ENCODE peak calls at places on chromosomes 7 and 10, in nine cellular contexts. One of them, this sample, is unnamed.

GRCh38 chr7:47681241-47681810 is 99.4 kb upstream of the TNS3 start:
- DNase-seq in hepatocyte: no peak
- DNase-seq in CD8-positive, alpha-beta T cell: no peak
- DNase-seq in heart right ventricle: no peak
- DNase-seq in AG09309: no peak
- DNase-seq in AG10803: no peak
- DNase-seq in OCI-LY7: no peak
- DNase-seq in CD4-positive, CD25-positive, alpha-beta regulatory T cell: no peak
- DNase-seq in upper lobe of right lung: no peak
- DNase-seq in this sample: no peak

GRCh38 chr7:157980774-157981173 is 606.8 kb downstream of the PTPRN2 start:
- DNase-seq in AG10803: no peak
- DNase-seq in heart right ventricle: no peak
- DNase-seq in CD4-positive, CD25-positive, alpha-beta regulatory T cell: no peak
- DNase-seq in AG09309: no peak
- DNase-seq in CD8-positive, alpha-beta T cell: no peak
- DNase-seq in OCI-LY7: no peak
- DNase-seq in upper lobe of right lung: peak; percentile 40
- DNase-seq in hepatocyte: no peak
- DNase-seq in this sample: no peak

GRCh38 chr7:23863209-23863798 is 153.3 kb downstream of the STK31 start:
- DNase-seq in AG10803: peak; percentile 18
- DNase-seq in heart right ventricle: no peak
- DNase-seq in AG09309: peak; percentile 4
- DNase-seq in CD8-positive, alpha-beta T cell: no peak
- DNase-seq in hepatocyte: peak; percentile 56
- DNase-seq in CD4-positive, CD25-positive, alpha-beta regulatory T cell: no peak
- DNase-seq in upper lobe of right lung: no peak
- DNase-seq in OCI-LY7: peak; percentile 17
- DNase-seq in this sample: peak; percentile 47

GRCh38 chr10:113297226-113297625 is 255.6 kb upstream of the HABP2 start:
- DNase-seq in AG09309: peak; percentile 3
- DNase-seq in upper lobe of right lung: no peak
- DNase-seq in hepatocyte: no peak
- DNase-seq in CD8-positive, alpha-beta T cell: no peak
- DNase-seq in CD4-positive, CD25-positive, alpha-beta regulatory T cell: no peak
- DNase-seq in heart right ventricle: no peak
- DNase-seq in OCI-LY7: no peak
- DNase-seq in AG10803: peak; percentile 87
- DNase-seq in this sample: no peak

GRCh38 chr7:21945374-21946227 is at the start of gene CDCA7L:
- DNase-seq in CD8-positive, alpha-beta T cell: peak; percentile 73
- DNase-seq in heart right ventricle: peak; percentile 67
- DNase-seq in AG09309: no peak
- DNase-seq in AG10803: peak; percentile 62
- DNase-seq in upper lobe of right lung: peak; percentile 92
- DNase-seq in OCI-LY7: peak; percentile 93
- DNase-seq in hepatocyte: peak; percentile 73
- DNase-seq in CD4-positive, CD25-positive, alpha-beta regulatory T cell: peak; percentile 62
- DNase-seq in this sample: peak; percentile 37

GRCh38 chr10:113020425-113020753 is 70.3 kb downstream of the TCF7L2 start:
- DNase-seq in AG09309: no peak
- DNase-seq in AG10803: no peak
- DNase-seq in heart right ventricle: no peak
- DNase-seq in hepatocyte: no peak
- DNase-seq in CD8-positive, alpha-beta T cell: no peak
- DNase-seq in upper lobe of right lung: no peak
- DNase-seq in OCI-LY7: no peak
- DNase-seq in CD4-positive, CD25-positive, alpha-beta regulatory T cell: no peak
- DNase-seq in this sample: no peak

GRCh38 chr7:103715376-103716110 is 269.5 kb upstream of the SLC26A5 start:
- DNase-seq in AG10803: no peak
- DNase-seq in upper lobe of right lung: no peak
- DNase-seq in CD8-positive, alpha-beta T cell: no peak
- DNase-seq in heart right ventricle: no peak
- DNase-seq in AG09309: no peak
- DNase-seq in OCI-LY7: no peak
- DNase-seq in hepatocyte: no peak
- DNase-seq in CD4-positive, CD25-positive, alpha-beta regulatory T cell: no peak
- DNase-seq in this sample: no peak

GRCh38 chr7:22814261-22815208 is 8.1 kb downstream of the TOMM7 start:
- DNase-seq in upper lobe of right lung: no peak
- DNase-seq in AG10803: peak; percentile 42
- DNase-seq in hepatocyte: no peak
- DNase-seq in heart right ventricle: no peak
- DNase-seq in AG09309: no peak
- DNase-seq in CD4-positive, CD25-positive, alpha-beta regulatory T cell: no peak
- DNase-seq in OCI-LY7: no peak
- DNase-seq in CD8-positive, alpha-beta T cell: no peak
- DNase-seq in this sample: peak; percentile 65

GRCh38 chr7:140645166-140645565 is 4.6 kb upstream of the DENND2A start:
- DNase-seq in OCI-LY7: no peak
- DNase-seq in AG09309: no peak
- DNase-seq in heart right ventricle: no peak
- DNase-seq in CD8-positive, alpha-beta T cell: no peak
- DNase-seq in CD4-positive, CD25-positive, alpha-beta regulatory T cell: no peak
- DNase-seq in upper lobe of right lung: peak; percentile 46
- DNase-seq in hepatocyte: no peak
- DNase-seq in AG10803: no peak
- DNase-seq in this sample: no peak

GRCh38 chr10:99433378-99434020 is 3.1 kb upstream of the GOT1 start:
- DNase-seq in hepatocyte: no peak
- DNase-seq in CD8-positive, alpha-beta T cell: no peak
- DNase-seq in AG09309: no peak
- DNase-seq in heart right ventricle: no peak
- DNase-seq in AG10803: no peak
- DNase-seq in OCI-LY7: no peak
- DNase-seq in CD4-positive, CD25-positive, alpha-beta regulatory T cell: no peak
- DNase-seq in upper lobe of right lung: no peak
- DNase-seq in this sample: no peak

GRCh38 chr7:89001306-89001705 is 205.8 kb upstream of the TEX47 start:
- DNase-seq in AG10803: no peak
- DNase-seq in CD4-positive, CD25-positive, alpha-beta regulatory T cell: no peak
- DNase-seq in upper lobe of right lung: no peak
- DNase-seq in heart right ventricle: no peak
- DNase-seq in CD8-positive, alpha-beta T cell: no peak
- DNase-seq in AG09309: no peak
- DNase-seq in hepatocyte: no peak
- DNase-seq in OCI-LY7: no peak
- DNase-seq in this sample: no peak

GRCh38 chr10:59340279-59340678 is 22.1 kb downstream of the FAM13C start:
- DNase-seq in AG09309: no peak
- DNase-seq in CD4-positive, CD25-positive, alpha-beta regulatory T cell: no peak
- DNase-seq in heart right ventricle: no peak
- DNase-seq in hepatocyte: no peak
- DNase-seq in CD8-positive, alpha-beta T cell: no peak
- DNase-seq in AG10803: no peak
- DNase-seq in upper lobe of right lung: no peak
- DNase-seq in OCI-LY7: no peak
- DNase-seq in this sample: no peak

GRCh38 chr7:3482147-3482921 is 181.3 kb downstream of the SDK1 start:
- DNase-seq in OCI-LY7: peak; percentile 23
- DNase-seq in AG09309: no peak
- DNase-seq in CD4-positive, CD25-positive, alpha-beta regulatory T cell: no peak
- DNase-seq in CD8-positive, alpha-beta T cell: no peak
- DNase-seq in upper lobe of right lung: no peak
- DNase-seq in heart right ventricle: no peak
- DNase-seq in hepatocyte: peak; percentile 58
- DNase-seq in AG10803: no peak
- DNase-seq in this sample: peak; percentile 13

GRCh38 chr7:45347804-45348203 is 190.2 kb downstream of the RAMP3 start:
- DNase-seq in AG10803: peak; percentile 47
- DNase-seq in AG09309: peak; percentile 37
- DNase-seq in CD4-positive, CD25-positive, alpha-beta regulatory T cell: no peak
- DNase-seq in OCI-LY7: no peak
- DNase-seq in hepatocyte: peak; percentile 65
- DNase-seq in heart right ventricle: no peak
- DNase-seq in CD8-positive, alpha-beta T cell: no peak
- DNase-seq in upper lobe of right lung: no peak
- DNase-seq in this sample: no peak

GRCh38 chr10:17227367-17228080 is 517 bp upstream of the VIM start:
- DNase-seq in CD4-positive, CD25-positive, alpha-beta regulatory T cell: peak; percentile 70
- DNase-seq in hepatocyte: no peak
- DNase-seq in heart right ventricle: no peak
- DNase-seq in CD8-positive, alpha-beta T cell: no peak
- DNase-seq in AG10803: peak; percentile 54
- DNase-seq in AG09309: no peak
- DNase-seq in upper lobe of right lung: no peak
- DNase-seq in OCI-LY7: peak; percentile 24
- DNase-seq in this sample: no peak

GRCh38 chr7:98210513-98211220 is 572 bp upstream of the BHLHA15 start:
- DNase-seq in upper lobe of right lung: peak; percentile 69
- DNase-seq in hepatocyte: peak; percentile 40
- DNase-seq in CD8-positive, alpha-beta T cell: no peak
- DNase-seq in heart right ventricle: no peak
- DNase-seq in CD4-positive, CD25-positive, alpha-beta regulatory T cell: no peak
- DNase-seq in AG09309: no peak
- DNase-seq in AG10803: peak; percentile 5
- DNase-seq in OCI-LY7: no peak
- DNase-seq in this sample: no peak

DNA sequence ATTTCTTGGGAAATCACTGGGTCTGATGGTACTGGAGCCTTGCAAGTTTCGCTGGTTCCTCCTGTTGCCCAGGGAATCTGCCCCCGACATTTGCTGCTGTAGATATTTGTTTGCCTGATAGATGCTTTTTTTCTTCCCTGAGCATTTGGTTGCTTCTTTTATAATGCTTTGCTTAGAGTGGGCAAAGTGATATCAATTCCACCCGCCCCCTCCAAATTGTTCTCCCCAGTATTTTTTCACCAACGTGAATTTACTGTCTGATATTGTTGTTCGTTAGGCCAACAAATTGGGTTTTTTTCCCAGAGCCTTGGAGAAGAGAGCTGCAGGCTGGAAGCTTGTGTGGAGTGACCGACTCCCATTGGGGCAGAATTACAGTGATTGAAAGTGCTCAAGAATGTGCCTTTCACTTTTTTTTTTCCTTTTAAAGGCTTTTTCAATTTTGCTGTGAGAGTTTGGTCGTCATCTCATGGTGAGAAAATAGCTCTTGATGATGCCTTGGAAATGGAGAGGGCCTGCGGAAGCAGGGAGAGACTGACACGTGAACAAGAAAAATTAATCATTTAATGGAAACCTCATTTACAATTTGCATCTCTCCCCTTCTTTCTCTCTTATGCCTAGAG is 2.5 kb downstream of the GRK5 start:
- DNase-seq in heart right ventricle: no peak
- DNase-seq in upper lobe of right lung: no peak
- DNase-seq in OCI-LY7: no peak
- DNase-seq in AG09309: no peak
- DNase-seq in hepatocyte: no peak
- DNase-seq in CD8-positive, alpha-beta T cell: no peak
- DNase-seq in CD4-positive, CD25-positive, alpha-beta regulatory T cell: no peak
- DNase-seq in AG10803: peak; percentile 42
- DNase-seq in this sample: no peak
- H3K4me3 ChIP-seq in heart right ventricle: peak overlapping the region; percentile 97
- H3K4me3 ChIP-seq in upper lobe of right lung: peak overlapping the region; percentile 87
- H3K4me3 ChIP-seq in OCI-LY7: no peak overlapping the region
- H3K4me3 ChIP-seq in AG09309: peak overlapping the region; percentile 65
- H3K4me3 ChIP-seq in hepatocyte: peak overlapping the region; percentile 20
- H3K4me3 ChIP-seq in CD8-positive, alpha-beta T cell: peak overlapping the region; percentile 77
- H3K4me3 ChIP-seq in CD4-positive, CD25-positive, alpha-beta regulatory T cell: peak overlapping the region; percentile 98
- H3K4me3 ChIP-seq in AG10803: peak overlapping the region; percentile 91
- H3K4me3 ChIP-seq in this sample: no peak overlapping the region

GRCh38 chr10:88838766-88839165 is 12.9 kb downstream of the ANKRD22 start:
- DNase-seq in OCI-LY7: no peak
- DNase-seq in heart right ventricle: no peak
- DNase-seq in hepatocyte: no peak
- DNase-seq in AG09309: no peak
- DNase-seq in AG10803: no peak
- DNase-seq in upper lobe of right lung: no peak
- DNase-seq in CD4-positive, CD25-positive, alpha-beta regulatory T cell: no peak
- DNase-seq in CD8-positive, alpha-beta T cell: no peak
- DNase-seq in this sample: no peak
- H3K4me3 ChIP-seq in OCI-LY7: no peak overlapping the region
- H3K4me3 ChIP-seq in heart right ventricle: no peak overlapping the region
- H3K4me3 ChIP-seq in hepatocyte: no peak overlapping the region
- H3K4me3 ChIP-seq in AG09309: no peak overlapping the region
- H3K4me3 ChIP-seq in AG10803: no peak overlapping the region
- H3K4me3 ChIP-seq in upper lobe of right lung: no peak overlapping the region
- H3K4me3 ChIP-seq in CD4-positive, CD25-positive, alpha-beta regulatory T cell: no peak overlapping the region
- H3K4me3 ChIP-seq in CD8-positive, alpha-beta T cell: no peak overlapping the region
- H3K4me3 ChIP-seq in this sample: no peak overlapping the region

GRCh38 chr7:134130124-134130523 is 3.0 kb downstream of the LRGUK start:
- DNase-seq in CD8-positive, alpha-beta T cell: no peak
- DNase-seq in OCI-LY7: no peak
- DNase-seq in AG09309: no peak
- DNase-seq in CD4-positive, CD25-positive, alpha-beta regulatory T cell: no peak
- DNase-seq in hepatocyte: no peak
- DNase-seq in heart right ventricle: no peak
- DNase-seq in AG10803: no peak
- DNase-seq in upper lobe of right lung: no peak
- DNase-seq in this sample: no peak
- H3K4me3 ChIP-seq in CD8-positive, alpha-beta T cell: no peak overlapping the region
- H3K4me3 ChIP-seq in OCI-LY7: no peak overlapping the region
- H3K4me3 ChIP-seq in AG09309: no peak overlapping the region
- H3K4me3 ChIP-seq in CD4-positive, CD25-positive, alpha-beta regulatory T cell: no peak overlapping the region
- H3K4me3 ChIP-seq in hepatocyte: no peak overlapping the region
- H3K4me3 ChIP-seq in heart right ventricle: no peak overlapping the region
- H3K4me3 ChIP-seq in AG10803: no peak overlapping the region
- H3K4me3 ChIP-seq in upper lobe of right lung: no peak overlapping the region
- H3K4me3 ChIP-seq in this sample: no peak overlapping the region

GRCh38 chr10:88239212-88239611 is 343.9 kb downstream of the RNLS start:
- DNase-seq in OCI-LY7: no peak
- DNase-seq in heart right ventricle: no peak
- DNase-seq in AG10803: peak; percentile 27
- DNase-seq in upper lobe of right lung: no peak
- DNase-seq in CD8-positive, alpha-beta T cell: no peak
- DNase-seq in CD4-positive, CD25-positive, alpha-beta regulatory T cell: no peak
- DNase-seq in hepatocyte: no peak
- DNase-seq in AG09309: no peak
- DNase-seq in this sample: no peak

GRCh38 chr10:88241501-88241900 is 341.6 kb downstream of the RNLS start:
- DNase-seq in heart right ventricle: no peak
- DNase-seq in AG09309: no peak
- DNase-seq in CD8-positive, alpha-beta T cell: no peak
- DNase-seq in CD4-positive, CD25-positive, alpha-beta regulatory T cell: no peak
- DNase-seq in hepatocyte: no peak
- DNase-seq in upper lobe of right lung: no peak
- DNase-seq in OCI-LY7: no peak
- DNase-seq in AG10803: no peak
- DNase-seq in this sample: no peak

GRCh38 chr10:88236121-88236743 is 346.9 kb downstream of the RNLS start:
- DNase-seq in hepatocyte: no peak
- DNase-seq in heart right ventricle: no peak
- DNase-seq in OCI-LY7: no peak
- DNase-seq in CD8-positive, alpha-beta T cell: no peak
- DNase-seq in AG10803: no peak
- DNase-seq in AG09309: no peak
- DNase-seq in CD4-positive, CD25-positive, alpha-beta regulatory T cell: no peak
- DNase-seq in upper lobe of right lung: no peak
- DNase-seq in this sample: peak; percentile 6

GRCh38 chr10:88234332-88234731 is 348.8 kb downstream of the RNLS start:
- DNase-seq in hepatocyte: no peak
- DNase-seq in OCI-LY7: no peak
- DNase-seq in AG10803: no peak
- DNase-seq in upper lobe of right lung: no peak
- DNase-seq in AG09309: no peak
- DNase-seq in CD8-positive, alpha-beta T cell: no peak
- DNase-seq in CD4-positive, CD25-positive, alpha-beta regulatory T cell: no peak
- DNase-seq in heart right ventricle: no peak
- DNase-seq in this sample: no peak

GRCh38 chr10:88238515-88238914 is 344.6 kb downstream of the RNLS start:
- DNase-seq in AG09309: no peak
- DNase-seq in heart right ventricle: no peak
- DNase-seq in CD8-positive, alpha-beta T cell: no peak
- DNase-seq in CD4-positive, CD25-positive, alpha-beta regulatory T cell: no peak
- DNase-seq in OCI-LY7: no peak
- DNase-seq in AG10803: no peak
- DNase-seq in upper lobe of right lung: no peak
- DNase-seq in hepatocyte: no peak
- DNase-seq in this sample: no peak
- H3K4me3 ChIP-seq in AG09309: no peak overlapping the region
- H3K4me3 ChIP-seq in heart right ventricle: no peak overlapping the region
- H3K4me3 ChIP-seq in CD8-positive, alpha-beta T cell: no peak overlapping the region
- H3K4me3 ChIP-seq in CD4-positive, CD25-positive, alpha-beta regulatory T cell: no peak overlapping the region
- H3K4me3 ChIP-seq in OCI-LY7: no peak overlapping the region
- H3K4me3 ChIP-seq in AG10803: no peak overlapping the region
- H3K4me3 ChIP-seq in upper lobe of right lung: no peak overlapping the region
- H3K4me3 ChIP-seq in hepatocyte: no peak overlapping the region
- H3K4me3 ChIP-seq in this sample: no peak overlapping the region